ENCODE peak calls at places on chromosome 21, in nine cellular contexts. One of them, this sample, is unnamed.

GRCh38 chr21:15060776-15061175 is 4.0 kb downstream of the NRIP1 start:
- DNase-seq in AG09319: no peak
- DNase-seq in kidney: no peak
- DNase-seq in GM13976: no peak
- DNase-seq in progenitor cell of endocrine pancreas: no peak
- DNase-seq in kidney epithelial cell: no peak
- DNase-seq in RWPE1: no peak
- DNase-seq in glutamatergic neuron: no peak
- DNase-seq in WTC11: no peak
- DNase-seq in this sample: no peak

GRCh38 chr21:35619184-35619583 is 441.1 kb downstream of the SETD4 start:
- DNase-seq in WTC11: no peak
- DNase-seq in glutamatergic neuron: no peak
- DNase-seq in kidney epithelial cell: peak
- DNase-seq in GM13976: no peak
- DNase-seq in progenitor cell of endocrine pancreas: no peak
- DNase-seq in kidney: no peak
- DNase-seq in RWPE1: peak
- DNase-seq in AG09319: no peak
- DNase-seq in this sample: no peak

GRCh38 chr21:45938811-45939520 is 42.6 kb upstream of the COL6A1 start:
- DNase-seq in kidney epithelial cell: no peak
- DNase-seq in progenitor cell of endocrine pancreas: no peak
- DNase-seq in GM13976: no peak
- DNase-seq in glutamatergic neuron: no peak
- DNase-seq in kidney: no peak
- DNase-seq in WTC11: no peak
- DNase-seq in RWPE1: no peak
- DNase-seq in AG09319: no peak
- DNase-seq in this sample: no peak

GRCh38 chr21:45110873-45111624 is 36.7 kb downstream of the ADARB1 start:
- DNase-seq in GM13976: no peak
- DNase-seq in AG09319: no peak
- DNase-seq in progenitor cell of endocrine pancreas: no peak
- DNase-seq in WTC11: no peak
- DNase-seq in kidney epithelial cell: no peak
- DNase-seq in RWPE1: no peak
- DNase-seq in kidney: no peak
- DNase-seq in glutamatergic neuron: no peak
- DNase-seq in this sample: peak

GRCh38 chr21:36385233-36385908 is at the start of gene CHAF1B:
- DNase-seq in kidney epithelial cell: no peak
- DNase-seq in WTC11: peak
- DNase-seq in kidney: peak
- DNase-seq in glutamatergic neuron: peak
- DNase-seq in progenitor cell of endocrine pancreas: peak
- DNase-seq in GM13976: peak
- DNase-seq in AG09319: peak
- DNase-seq in RWPE1: peak
- DNase-seq in this sample: peak

GRCh38 chr21:36901575-36901974 is 64.9 kb downstream of the HLCS start:
- DNase-seq in RWPE1: no peak
- DNase-seq in progenitor cell of endocrine pancreas: no peak
- DNase-seq in glutamatergic neuron: no peak
- DNase-seq in WTC11: no peak
- DNase-seq in kidney: no peak
- DNase-seq in kidney epithelial cell: no peak
- DNase-seq in AG09319: no peak
- DNase-seq in GM13976: no peak
- DNase-seq in this sample: no peak

GRCh38 chr21:18155508-18156193 is 89.0 kb upstream of the CHODL start:
- DNase-seq in kidney: no peak
- DNase-seq in kidney epithelial cell: peak
- DNase-seq in RWPE1: no peak
- DNase-seq in glutamatergic neuron: no peak
- DNase-seq in progenitor cell of endocrine pancreas: no peak
- DNase-seq in WTC11: no peak
- DNase-seq in GM13976: no peak
- DNase-seq in AG09319: no peak
- DNase-seq in this sample: peak

GRCh38 chr21:34771512-34772028 is 102.8 kb downstream of the CLIC6 start:
- DNase-seq in progenitor cell of endocrine pancreas: no peak
- DNase-seq in kidney: no peak
- DNase-seq in GM13976: no peak
- DNase-seq in kidney epithelial cell: no peak
- DNase-seq in AG09319: no peak
- DNase-seq in glutamatergic neuron: no peak
- DNase-seq in RWPE1: peak
- DNase-seq in WTC11: no peak
- DNase-seq in this sample: no peak

GRCh38 chr21:15592271-15592860 is 137.4 kb upstream of the USP25 start:
- DNase-seq in WTC11: no peak
- DNase-seq in AG09319: no peak
- DNase-seq in progenitor cell of endocrine pancreas: no peak
- DNase-seq in glutamatergic neuron: no peak
- DNase-seq in kidney: no peak
- DNase-seq in GM13976: peak
- DNase-seq in kidney epithelial cell: peak
- DNase-seq in RWPE1: peak
- DNase-seq in this sample: peak

GRCh38 chr21:28884481-28884880 is 108.2 kb downstream of the LTN1 start:
- DNase-seq in progenitor cell of endocrine pancreas: no peak
- DNase-seq in WTC11: no peak
- DNase-seq in AG09319: no peak
- DNase-seq in GM13976: no peak
- DNase-seq in kidney: no peak
- DNase-seq in glutamatergic neuron: no peak
- DNase-seq in RWPE1: no peak
- DNase-seq in kidney epithelial cell: no peak
- DNase-seq in this sample: peak

GRCh38 chr21:36150192-36150711 is 6.4 kb upstream of the DOP1B start:
- DNase-seq in progenitor cell of endocrine pancreas: no peak
- DNase-seq in AG09319: no peak
- DNase-seq in GM13976: peak
- DNase-seq in kidney: no peak
- DNase-seq in kidney epithelial cell: no peak
- DNase-seq in glutamatergic neuron: no peak
- DNase-seq in WTC11: no peak
- DNase-seq in RWPE1: no peak
- DNase-seq in this sample: peak

GRCh38 chr21:28704746-28705145 is 287.9 kb downstream of the LTN1 start:
- DNase-seq in WTC11: no peak
- DNase-seq in AG09319: no peak
- DNase-seq in kidney: no peak
- DNase-seq in glutamatergic neuron: no peak
- DNase-seq in RWPE1: no peak
- DNase-seq in GM13976: no peak
- DNase-seq in kidney epithelial cell: no peak
- DNase-seq in progenitor cell of endocrine pancreas: no peak
- DNase-seq in this sample: no peak

GRCh38 chr21:37551406-37552355 is 185.1 kb downstream of the DYRK1A start:
- DNase-seq in AG09319: no peak
- DNase-seq in progenitor cell of endocrine pancreas: peak
- DNase-seq in kidney: no peak
- DNase-seq in GM13976: no peak
- DNase-seq in kidney epithelial cell: no peak
- DNase-seq in RWPE1: no peak
- DNase-seq in WTC11: no peak
- DNase-seq in glutamatergic neuron: no peak
- DNase-seq in this sample: no peak

GRCh38 chr21:46161800-46162592 is 6.6 kb upstream of the FTCD start:
- DNase-seq in kidney epithelial cell: no peak
- DNase-seq in progenitor cell of endocrine pancreas: no peak
- DNase-seq in kidney: peak
- DNase-seq in glutamatergic neuron: no peak
- DNase-seq in RWPE1: no peak
- DNase-seq in GM13976: no peak
- DNase-seq in WTC11: no peak
- DNase-seq in AG09319: no peak
- DNase-seq in this sample: no peak

GRCh38 chr21:19228241-19228640 is 824.7 kb upstream of the TMPRSS15 start:
- DNase-seq in RWPE1: no peak
- DNase-seq in GM13976: no peak
- DNase-seq in glutamatergic neuron: no peak
- DNase-seq in kidney: no peak
- DNase-seq in WTC11: no peak
- DNase-seq in kidney epithelial cell: peak
- DNase-seq in progenitor cell of endocrine pancreas: no peak
- DNase-seq in AG09319: no peak
- DNase-seq in this sample: no peak

DNA sequence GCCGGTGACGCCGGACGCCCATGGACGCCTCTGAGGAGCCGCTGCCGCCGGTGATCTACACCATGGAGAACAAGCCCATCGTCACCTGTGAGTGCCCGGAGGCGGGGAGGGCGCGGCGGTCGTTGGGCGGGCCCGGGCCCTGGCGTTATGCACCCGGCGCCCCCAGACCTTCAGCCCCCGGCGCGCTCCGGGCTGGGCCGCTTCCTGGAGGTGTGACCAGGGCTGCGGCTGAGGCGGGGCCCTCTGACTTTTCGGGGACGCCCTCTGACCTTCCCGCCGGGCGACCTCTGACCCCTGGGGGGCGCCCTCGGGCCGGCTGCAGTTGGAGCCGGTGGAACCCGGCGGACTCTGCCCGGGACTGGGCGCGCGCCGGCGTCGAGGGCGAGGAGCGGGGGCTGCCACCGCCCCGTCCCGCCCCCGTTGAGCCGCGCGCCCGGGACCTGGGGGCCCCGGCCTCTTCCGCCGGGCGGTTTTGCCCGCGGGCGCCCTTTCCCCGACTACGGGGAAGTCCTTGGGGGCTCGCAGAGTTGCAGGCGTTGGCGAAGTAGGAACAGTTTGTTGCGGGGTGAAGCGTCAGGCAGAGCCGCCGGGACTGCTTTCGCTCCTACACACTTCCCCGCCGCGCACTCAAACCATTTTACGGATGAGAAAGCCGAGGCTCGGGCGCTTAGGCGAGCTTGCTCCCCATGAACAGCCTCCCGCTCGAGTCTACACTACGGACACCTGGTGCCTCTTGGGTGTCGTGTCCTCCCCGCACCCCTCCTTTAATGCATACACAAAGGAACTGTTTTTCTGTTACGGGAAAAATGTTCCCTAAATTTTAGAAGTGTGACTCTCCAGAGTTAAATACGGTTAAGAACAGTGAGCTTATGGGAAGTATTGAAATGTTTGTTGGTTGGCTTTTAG is 618 bp downstream of the TRAPPC10 start:
- DNase-seq in GM13976: peak
- DNase-seq in kidney: peak
- DNase-seq in kidney epithelial cell: no peak
- DNase-seq in progenitor cell of endocrine pancreas: peak
- DNase-seq in WTC11: peak
- DNase-seq in AG09319: no peak
- DNase-seq in RWPE1: peak
- DNase-seq in glutamatergic neuron: peak
- DNase-seq in this sample: peak
- TF ChIP-seq CTCF in GM13976: peak
- TF ChIP-seq CTCF in kidney: no peak
- TF ChIP-seq CTCF in kidney epithelial cell: no peak
- TF ChIP-seq CTCF in progenitor cell of endocrine pancreas: peak
- TF ChIP-seq CTCF in WTC11: peak
- TF ChIP-seq CTCF in AG09319: no peak
- TF ChIP-seq CTCF in RWPE1: peak
- TF ChIP-seq CTCF in glutamatergic neuron: peak
- TF ChIP-seq CTCF in this sample: peak

DNA sequence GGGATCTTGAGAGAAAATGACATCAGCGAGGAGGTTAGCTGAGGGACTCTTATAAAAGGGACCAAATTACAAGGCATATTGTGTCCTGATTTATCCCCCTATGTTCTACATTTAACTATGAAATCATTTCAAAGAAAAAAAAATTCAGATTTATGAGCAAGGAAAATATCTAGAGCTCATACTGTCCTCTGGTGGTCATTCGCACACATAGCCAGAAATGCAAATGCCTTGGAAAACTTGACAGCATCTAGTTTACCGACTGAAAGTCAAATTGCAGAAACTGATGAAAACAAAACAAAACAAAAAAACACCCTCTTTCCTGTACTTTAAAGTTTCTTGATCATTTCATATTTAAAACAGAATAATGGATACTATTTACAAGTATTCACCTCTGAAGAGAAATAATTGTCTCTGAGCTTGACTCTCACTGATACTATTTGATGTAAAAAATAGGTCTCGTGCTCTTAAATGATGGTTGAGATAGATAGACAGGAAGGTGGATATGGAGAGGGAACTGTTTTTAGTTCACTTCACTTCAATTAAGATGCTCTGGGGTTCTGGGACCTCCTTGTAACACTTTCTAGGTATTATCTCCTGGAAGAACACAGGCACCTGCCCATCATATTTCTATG is 253.8 kb downstream of the PCP4 start:
- DNase-seq in kidney epithelial cell: no peak
- DNase-seq in GM13976: no peak
- DNase-seq in progenitor cell of endocrine pancreas: no peak
- DNase-seq in kidney: no peak
- DNase-seq in glutamatergic neuron: no peak
- DNase-seq in RWPE1: no peak
- DNase-seq in WTC11: no peak
- DNase-seq in AG09319: no peak
- DNase-seq in this sample: no peak
- TF ChIP-seq CTCF in kidney epithelial cell: peak
- TF ChIP-seq CTCF in GM13976: no peak
- TF ChIP-seq CTCF in progenitor cell of endocrine pancreas: peak
- TF ChIP-seq CTCF in kidney: peak
- TF ChIP-seq CTCF in glutamatergic neuron: peak
- TF ChIP-seq CTCF in RWPE1: peak
- TF ChIP-seq CTCF in WTC11: peak
- TF ChIP-seq CTCF in AG09319: peak
- TF ChIP-seq CTCF in this sample: peak

GRCh38 chr21:41885341-41886024 is 6.3 kb upstream of the PRDM15 start:
- DNase-seq in RWPE1: no peak
- DNase-seq in kidney: no peak
- DNase-seq in WTC11: no peak
- DNase-seq in glutamatergic neuron: no peak
- DNase-seq in GM13976: no peak
- DNase-seq in AG09319: no peak
- DNase-seq in progenitor cell of endocrine pancreas: no peak
- DNase-seq in kidney epithelial cell: no peak
- DNase-seq in this sample: no peak
- TF ChIP-seq CTCF in RWPE1: no peak
- TF ChIP-seq CTCF in kidney: no peak
- TF ChIP-seq CTCF in WTC11: no peak
- TF ChIP-seq CTCF in glutamatergic neuron: no peak
- TF ChIP-seq CTCF in GM13976: no peak
- TF ChIP-seq CTCF in AG09319: no peak
- TF ChIP-seq CTCF in progenitor cell of endocrine pancreas: no peak
- TF ChIP-seq CTCF in kidney epithelial cell: no peak
- TF ChIP-seq CTCF in this sample: no peak

DNA sequence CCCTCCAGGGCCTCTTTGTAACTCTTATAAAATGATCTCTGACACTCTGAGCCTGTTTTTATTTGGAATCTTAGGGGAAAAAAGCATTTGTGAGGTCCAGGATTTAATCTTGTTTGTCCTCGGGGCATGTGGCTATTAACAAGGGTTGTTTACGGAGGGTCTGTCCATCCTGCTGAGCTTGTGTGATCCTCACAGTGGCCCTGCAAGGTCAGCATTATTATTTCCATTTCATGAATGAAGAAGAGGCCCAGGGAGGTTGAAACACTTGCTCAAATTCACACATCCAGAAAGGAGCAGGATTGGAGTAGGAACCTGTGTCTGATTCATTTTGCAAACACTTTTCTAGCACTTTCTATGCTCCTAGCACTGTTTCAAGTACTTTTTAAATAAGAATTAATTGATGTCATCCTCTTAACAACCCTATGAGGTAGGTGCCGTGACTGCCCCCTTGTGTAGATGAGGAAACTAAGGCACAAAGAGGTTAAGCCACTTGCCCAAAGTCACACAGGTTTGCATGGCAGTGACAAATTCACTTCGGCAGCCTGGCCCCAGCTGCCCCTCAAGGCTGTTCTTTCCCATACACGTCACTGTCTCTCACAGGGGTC is 178.9 kb downstream of the MIS18A start:
- DNase-seq in kidney: no peak
- DNase-seq in GM13976: no peak
- DNase-seq in WTC11: no peak
- DNase-seq in kidney epithelial cell: no peak
- DNase-seq in progenitor cell of endocrine pancreas: no peak
- DNase-seq in AG09319: no peak
- DNase-seq in RWPE1: no peak
- DNase-seq in glutamatergic neuron: no peak
- DNase-seq in this sample: peak
- TF ChIP-seq CTCF in kidney: no peak
- TF ChIP-seq CTCF in GM13976: no peak
- TF ChIP-seq CTCF in WTC11: no peak
- TF ChIP-seq CTCF in kidney epithelial cell: no peak
- TF ChIP-seq CTCF in progenitor cell of endocrine pancreas: peak
- TF ChIP-seq CTCF in AG09319: no peak
- TF ChIP-seq CTCF in RWPE1: no peak
- TF ChIP-seq CTCF in glutamatergic neuron: no peak
- TF ChIP-seq CTCF in this sample: no peak

This sample was measured in GM12865.